ENCODE peak calls at places on chromosome 2, in five cellular contexts. L, V, I, Q and A are unnamed samples.

GRCh38 chr2:219706823-219707281 is 79.4 kb downstream of the SLC4A3 start:
- DNase-seq in L (no peak), V (peak), I (no peak), Q (no peak), A (no peak)

GRCh38 chr2:196294510-196294909 is 123.1 kb upstream of the STK17B start:
- DNase-seq in L (no peak), V (no peak), I (no peak), Q (no peak), A (no peak)

GRCh38 chr2:157627594-157628281 is 926 bp downstream of the ACVR1C start:
- DNase-seq in L (no peak), V (no peak), I (no peak), Q (peak), A (no peak)

GRCh38 chr2:145379934-145380333 is 860.0 kb upstream of the ZEB2 start:
- DNase-seq in L (no peak), V (no peak), I (no peak), Q (no peak), A (no peak)

GRCh38 chr2:112024896-112025491 is 30.1 kb upstream of the TMEM87B start:
- DNase-seq in L (no peak), V (no peak), I (no peak), Q (no peak), A (no peak)

GRCh38 chr2:46334389-46335345 is 37.5 kb downstream of the EPAS1 start:
- DNase-seq in L (no peak), V (no peak), I (no peak), Q (no peak), A (no peak)

GRCh38 chr2:214005337-214005736 is 405.5 kb upstream of the VWC2L start:
- DNase-seq in L (no peak), V (no peak), I (no peak), Q (no peak), A (no peak)

GRCh38 chr2:12270876-12271588 is 445.7 kb upstream of the TRIB2 start:
- DNase-seq in L (no peak), V (no peak), I (no peak), Q (peak), A (no peak)

GRCh38 chr2:128505150-128505490 is 186.5 kb upstream of the HS6ST1 start:
- DNase-seq in L (no peak), V (no peak), I (no peak), Q (no peak), A (no peak)

GRCh38 chr2:100184055-100184737 is 41.8 kb upstream of the AFF3 start:
- DNase-seq in L (no peak), V (no peak), I (no peak), Q (no peak), A (no peak)

GRCh38 chr2:115733190-115733775 is 1290.8 kb downstream of the DPP10 start:
- DNase-seq in L (no peak), V (no peak), I (no peak), Q (no peak), A (no peak)

GRCh38 chr2:25131253-25131566 is 37.2 kb downstream of the POMC start:
- DNase-seq in L (no peak), V (no peak), I (no peak), Q (no peak), A (no peak)

GRCh38 chr2:157190151-157190550 is 67.4 kb upstream of the GALNT5 start:
- DNase-seq in L (no peak), V (no peak), I (no peak), Q (no peak), A (no peak)

GRCh38 chr2:214450118-214450894 is 39.5 kb downstream of the VWC2L start:
- DNase-seq in L (no peak), V (no peak), I (no peak), Q (no peak), A (no peak)

GRCh38 chr2:79375817-79376216 is 137.0 kb upstream of the CTNNA2 start:
- DNase-seq in L (no peak), V (no peak), I (no peak), Q (no peak), A (no peak)

GRCh38 chr2:172446524-172447063 is 19.2 kb downstream of the ITGA6 start:
- DNase-seq in L (no peak), V (no peak), I (no peak), Q (peak), A (no peak)

GRCh38 chr2:37858197-37858711 is 66.8 kb upstream of the RMDN2 start:
- DNase-seq in L (no peak), V (no peak), I (no peak), Q (no peak), A (no peak)

GRCh38 chr2:99808801-99809200 is 319.0 kb upstream of the REV1 start:
- DNase-seq in L (no peak), V (no peak), I (no peak), Q (no peak), A (no peak)

GRCh38 chr2:207516206-207516605 is 13.6 kb upstream of the CREB1 start:
- DNase-seq in L (no peak), V (no peak), I (no peak), Q (no peak), A (no peak)

GRCh38 chr2:167144179-167144898 is 256.1 kb downstream of the XIRP2 start:
- DNase-seq in L (no peak), V (no peak), I (no peak), Q (no peak), A (no peak)

GRCh38 chr2:175612280-175612679 is 389.8 kb downstream of the LNPK start:
- DNase-seq in L (no peak), V (no peak), I (no peak), Q (no peak), A (no peak)

GRCh38 chr2:206713770-206714169 is 4.4 kb downstream of the DYTN start:
- DNase-seq in L (no peak), V (no peak), I (no peak), Q (no peak), A (no peak)

GRCh38 chr2:51782874-51783765 is 751.2 kb upstream of the NRXN1 start:
- DNase-seq in L (no peak), V (no peak), I (peak), Q (no peak), A (no peak)

GRCh38 chr2:235746257-235746934 is 252.6 kb downstream of the AGAP1 start:
- DNase-seq in L (peak), V (no peak), I (no peak), Q (peak), A (no peak)

GRCh38 chr2:35163948-35164347 is 1191.6 kb upstream of the CRIM1 start:
- DNase-seq in L (no peak), V (no peak), I (no peak), Q (no peak), A (no peak)

GRCh38 chr2:134461511-134461910 is 207.6 kb downstream of the MGAT5 start:
- DNase-seq in L (no peak), V (no peak), I (no peak), Q (no peak), A (no peak)

GRCh38 chr2:10787176-10787968 is 25.2 kb downstream of the PDIA6 start:
- DNase-seq in L (no peak), V (no peak), I (no peak), Q (peak), A (no peak)